ENCODE peak calls at places on chromosomes 5 and 9, in five cellular contexts. One of them, this sample, is unnamed.

GRCh38 chr5:93141969-93142368 is 439.1 kb downstream of the NR2F1-AS1 start:
- DNase-seq in spleen: no peak
- DNase-seq in heart left ventricle: no peak
- DNase-seq in SK-N-SH: no peak
- DNase-seq in ovary: no peak
- DNase-seq in this sample: no peak

GRCh38 chr5:19408149-19408548 is 579.9 kb downstream of the CDH18 start:
- DNase-seq in spleen: no peak
- DNase-seq in heart left ventricle: no peak
- DNase-seq in SK-N-SH: no peak
- DNase-seq in ovary: no peak
- DNase-seq in this sample: no peak

GRCh38 chr5:100797863-100798262 is 105.2 kb downstream of the ST8SIA4 start:
- DNase-seq in spleen: no peak
- DNase-seq in heart left ventricle: no peak
- DNase-seq in SK-N-SH: no peak
- DNase-seq in ovary: no peak
- DNase-seq in this sample: no peak

GRCh38 chr9:21782207-21782606 is 20.2 kb upstream of the MTAP start:
- DNase-seq in spleen: no peak
- DNase-seq in heart left ventricle: no peak
- DNase-seq in SK-N-SH: no peak
- DNase-seq in ovary: no peak
- DNase-seq in this sample: no peak

GRCh38 chr9:107214915-107215314 is 68.2 kb upstream of the RAD23B start:
- DNase-seq in spleen: no peak
- DNase-seq in heart left ventricle: no peak
- DNase-seq in SK-N-SH: no peak
- DNase-seq in ovary: no peak
- DNase-seq in this sample: no peak

GRCh38 chr5:141478321-141478945 is 2.7 kb downstream of the PCDHGC3 start:
- DNase-seq in spleen: no peak
- DNase-seq in heart left ventricle: no peak
- DNase-seq in SK-N-SH: no peak
- DNase-seq in ovary: peak
- DNase-seq in this sample: no peak

GRCh38 chr5:116498478-116498877 is 76.1 kb downstream of the SEMA6A start:
- DNase-seq in spleen: no peak
- DNase-seq in heart left ventricle: no peak
- DNase-seq in SK-N-SH: no peak
- DNase-seq in ovary: no peak
- DNase-seq in this sample: no peak

GRCh38 chr9:35904966-35905781 is 828 bp upstream of the HRCT1 start:
- DNase-seq in spleen: no peak
- DNase-seq in heart left ventricle: no peak
- DNase-seq in SK-N-SH: no peak
- DNase-seq in ovary: peak
- DNase-seq in this sample: no peak

GRCh38 chr9:33223696-33224095 is 16.3 kb upstream of the SPINK4 start:
- DNase-seq in spleen: no peak
- DNase-seq in heart left ventricle: no peak
- DNase-seq in SK-N-SH: no peak
- DNase-seq in ovary: no peak
- DNase-seq in this sample: no peak

GRCh38 chr5:80255425-80255751 is 460 bp downstream of the SERINC5 start:
- DNase-seq in spleen: no peak
- DNase-seq in heart left ventricle: peak
- DNase-seq in SK-N-SH: no peak
- DNase-seq in ovary: no peak
- DNase-seq in this sample: peak

DNA sequence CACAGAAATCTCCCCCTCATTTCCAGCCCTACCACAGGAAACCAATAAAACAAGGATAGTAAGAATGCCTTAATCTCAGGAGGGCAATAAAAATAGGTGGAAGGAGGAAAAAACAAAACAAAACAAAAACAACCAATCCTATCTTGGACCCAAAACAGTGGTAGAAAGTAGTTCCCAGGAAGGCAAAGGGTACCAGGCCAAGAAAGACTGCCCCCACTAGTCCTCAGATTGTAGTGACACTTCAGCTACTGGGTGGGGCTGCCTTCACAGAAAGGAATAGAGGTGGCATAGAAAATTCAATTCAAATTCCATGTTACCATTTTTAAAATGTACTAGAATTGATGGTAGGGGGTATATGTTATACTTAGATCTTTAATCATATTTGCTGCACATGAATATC is 59.3 kb downstream of the DPYSL3 start:
- DNase-seq in spleen: no peak
- DNase-seq in heart left ventricle: no peak
- DNase-seq in SK-N-SH: no peak
- DNase-seq in ovary: no peak
- DNase-seq in this sample: no peak
- H3K4me3 ChIP-seq in spleen: no peak
- H3K4me3 ChIP-seq in heart left ventricle: no peak
- H3K4me3 ChIP-seq in SK-N-SH: no peak
- H3K4me3 ChIP-seq in ovary: no peak
- H3K4me3 ChIP-seq in this sample: no peak

GRCh38 chr9:104658496-104659195 is 35.7 kb upstream of the OR13D1 start:
- DNase-seq in spleen: no peak
- DNase-seq in heart left ventricle: no peak
- DNase-seq in SK-N-SH: no peak
- DNase-seq in ovary: no peak
- DNase-seq in this sample: no peak
- H3K4me3 ChIP-seq in spleen: no peak
- H3K4me3 ChIP-seq in heart left ventricle: no peak
- H3K4me3 ChIP-seq in SK-N-SH: no peak
- H3K4me3 ChIP-seq in ovary: no peak
- H3K4me3 ChIP-seq in this sample: no peak

GRCh38 chr9:16154570-16155078 is 601.8 kb downstream of the CCDC171 start:
- DNase-seq in spleen: no peak
- DNase-seq in heart left ventricle: no peak
- DNase-seq in SK-N-SH: no peak
- DNase-seq in ovary: peak
- DNase-seq in this sample: no peak

GRCh38 chr9:16153221-16153620 is 600.4 kb downstream of the CCDC171 start:
- DNase-seq in spleen: no peak
- DNase-seq in heart left ventricle: no peak
- DNase-seq in SK-N-SH: no peak
- DNase-seq in ovary: no peak
- DNase-seq in this sample: no peak

GRCh38 chr9:16158063-16158462 is 605.2 kb downstream of the CCDC171 start:
- DNase-seq in spleen: no peak
- DNase-seq in heart left ventricle: no peak
- DNase-seq in SK-N-SH: peak
- DNase-seq in ovary: no peak
- DNase-seq in this sample: no peak

GRCh38 chr9:16157216-16157615 is 604.4 kb downstream of the CCDC171 start:
- DNase-seq in spleen: no peak
- DNase-seq in heart left ventricle: no peak
- DNase-seq in SK-N-SH: peak
- DNase-seq in ovary: no peak
- DNase-seq in this sample: no peak

DNA sequence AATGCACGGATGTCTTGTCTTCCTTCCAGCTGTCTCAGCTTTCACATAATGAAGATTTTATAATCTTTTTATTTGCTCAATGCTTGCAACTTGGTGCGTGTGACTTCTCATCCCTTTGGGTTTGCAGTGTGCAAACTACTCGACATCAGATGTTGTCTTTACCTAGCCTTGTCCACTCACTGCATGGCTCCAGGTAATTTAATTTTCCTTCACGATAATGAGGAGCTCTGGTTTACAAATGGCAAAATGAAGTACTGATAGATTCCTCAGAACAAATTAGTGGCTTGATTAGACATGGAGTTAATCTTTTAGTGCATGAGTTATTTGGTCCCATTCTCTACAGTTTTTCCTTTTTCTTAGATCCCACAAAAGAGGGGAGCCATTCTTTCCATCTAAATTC is 603.0 kb downstream of the CCDC171 start:
- DNase-seq in spleen: no peak
- DNase-seq in heart left ventricle: no peak
- DNase-seq in SK-N-SH: peak
- DNase-seq in ovary: no peak
- DNase-seq in this sample: no peak
- H3K4me3 ChIP-seq in spleen: no peak
- H3K4me3 ChIP-seq in heart left ventricle: no peak
- H3K4me3 ChIP-seq in SK-N-SH: no peak
- H3K4me3 ChIP-seq in ovary: no peak
- H3K4me3 ChIP-seq in this sample: no peak

DNA sequence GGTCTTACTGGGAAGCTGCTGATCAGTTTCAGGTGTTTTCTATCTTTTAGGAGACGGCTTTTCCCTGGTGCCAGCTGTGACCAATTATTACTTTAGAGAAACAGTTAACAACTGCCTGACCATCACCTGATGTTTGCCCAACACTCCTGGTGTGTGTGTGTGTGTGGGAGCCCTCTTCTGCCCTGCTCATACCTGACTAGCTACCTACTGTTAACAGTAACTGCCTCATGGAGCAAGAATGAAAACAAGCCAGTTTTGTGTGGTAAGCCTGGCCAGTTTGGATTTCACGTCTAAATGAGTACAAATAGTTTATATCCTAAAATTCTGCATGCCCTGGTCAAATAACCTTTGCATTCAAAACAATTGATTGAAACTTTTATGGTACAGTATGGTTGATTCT is 46.1 kb upstream of the RIOK2 start:
- DNase-seq in spleen: no peak
- DNase-seq in heart left ventricle: no peak
- DNase-seq in SK-N-SH: no peak
- DNase-seq in ovary: no peak
- DNase-seq in this sample: no peak
- H3K4me3 ChIP-seq in spleen: no peak
- H3K4me3 ChIP-seq in heart left ventricle: no peak
- H3K4me3 ChIP-seq in SK-N-SH: no peak
- H3K4me3 ChIP-seq in ovary: no peak
- H3K4me3 ChIP-seq in this sample: no peak

DNA sequence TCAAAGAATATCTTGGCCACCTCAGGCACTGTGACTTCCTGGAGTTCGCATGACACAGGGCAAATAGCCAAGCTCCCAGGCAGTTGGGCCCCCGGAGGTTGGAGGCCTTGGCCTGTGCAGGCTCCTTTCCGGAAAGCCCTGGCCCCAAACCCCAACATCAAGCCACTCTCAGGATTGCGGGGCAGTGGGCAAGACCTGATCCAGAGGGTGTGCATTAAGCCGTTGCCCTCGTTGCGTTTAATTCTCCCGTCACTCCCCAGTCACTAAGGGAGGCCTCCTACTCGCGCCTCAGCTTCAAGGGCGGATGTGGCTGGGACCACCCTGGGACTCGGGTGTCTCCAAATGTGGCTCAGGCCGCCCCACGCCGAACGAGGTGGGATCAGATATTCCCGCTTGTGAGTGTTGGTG is 60.1 kb downstream of the TMEM174 start:
- DNase-seq in spleen: no peak
- DNase-seq in heart left ventricle: no peak
- DNase-seq in SK-N-SH: no peak
- DNase-seq in ovary: no peak
- DNase-seq in this sample: no peak
- H3K4me3 ChIP-seq in spleen: peak
- H3K4me3 ChIP-seq in heart left ventricle: peak
- H3K4me3 ChIP-seq in SK-N-SH: no peak
- H3K4me3 ChIP-seq in ovary: no peak
- H3K4me3 ChIP-seq in this sample: no peak

GRCh38 chr9:126489604-126490593 is 123.8 kb upstream of the LMX1B start:
- DNase-seq in spleen: peak
- DNase-seq in heart left ventricle: no peak
- DNase-seq in SK-N-SH: no peak
- DNase-seq in ovary: no peak
- DNase-seq in this sample: no peak
- H3K4me3 ChIP-seq in spleen: no peak
- H3K4me3 ChIP-seq in heart left ventricle: no peak
- H3K4me3 ChIP-seq in SK-N-SH: no peak
- H3K4me3 ChIP-seq in ovary: no peak
- H3K4me3 ChIP-seq in this sample: no peak